ENCODE peak calls at places on chromosomes 16 and 17, in six cellular contexts. R is astrocyte of the cerebellum, E is DMS153, M is Daoy, J is mesenchymal stem cell, Q is amygdala. T is an unnamed sample.

GRCh38 chr17:39536468-39536867 is 71.3 kb downstream of the NEUROD2 start:
- DNase-seq in R (no peak), E (no peak), M (no peak), J (no peak), Q (no peak), T (no peak)

GRCh38 chr16:3774156-3774767 is 56.9 kb upstream of the TRAP1 start:
- DNase-seq in R (no peak), E (no peak), M (no peak), J (no peak), Q (no peak), T (no peak)

GRCh38 chr17:48755346-48755745 is 26.8 kb upstream of the HOXB13 start:
- DNase-seq in R (no peak), E (no peak), M (no peak), J (no peak), Q (no peak), T (no peak)

GRCh38 chr16:53043986-53044571 is 8.6 kb downstream of the CHD9NB start:
- DNase-seq in R (no peak), E (no peak), M (no peak), J (no peak), Q (no peak), T (no peak)

GRCh38 chr16:16197331-16197730 is 26.0 kb downstream of the ABCC6 start:
- DNase-seq in R (no peak), E (no peak), M (no peak), J (no peak), Q (no peak), T (no peak)

GRCh38 chr17:10021239-10021638 is 116.2 kb upstream of the RCVRN start:
- DNase-seq in R (no peak), E (no peak), M (no peak), J (peak; percentile 73), Q (no peak), T (no peak)

GRCh38 chr16:70696368-70696767 is 10.5 kb upstream of the MTSS2 start:
- DNase-seq in R (no peak), E (no peak), M (no peak), J (no peak), Q (no peak), T (no peak)

GRCh38 chr17:63834431-63835166 is 7.1 kb upstream of the FTSJ3 start:
- DNase-seq in R (no peak), E (peak; percentile 12), M (peak; percentile 90), J (peak; percentile 89), Q (peak; percentile 45), T (peak; percentile 92)

GRCh38 chr16:3138823-3139426 is 4.1 kb downstream of the ZNF213 start:
- DNase-seq in R (no peak), E (no peak), M (no peak), J (no peak), Q (no peak), T (no peak)

GRCh38 chr17:82644148-82644547 is 4.1 kb downstream of the WDR45B start:
- DNase-seq in R (no peak), E (no peak), M (no peak), J (no peak), Q (no peak), T (no peak)

GRCh38 chr17:43958953-43959352 is 5.2 kb upstream of the PYY start:
- DNase-seq in R (no peak), E (no peak), M (no peak), J (peak; percentile 24), Q (no peak), T (no peak)

GRCh38 chr17:78780852-78781338 is 1.2 kb downstream of the CYTH1 start:
- DNase-seq in R (no peak), E (no peak), M (no peak), J (no peak), Q (no peak), T (no peak)

GRCh38 chr17:40099627-40100418 is 566 bp downstream of the NR1D1 start:
- DNase-seq in R (no peak), E (no peak), M (peak; percentile 46), J (no peak), Q (no peak), T (no peak)

GRCh38 chr17:56595831-56596740 is 2.6 kb downstream of the NOG start:
- DNase-seq in R (no peak), E (no peak), M (peak; percentile 47), J (peak; percentile 34), Q (no peak), T (peak; percentile 21)

GRCh38 chr17:6178959-6179358 is 108.8 kb downstream of the WSCD1 start:
- DNase-seq in R (no peak), E (no peak), M (no peak), J (no peak), Q (no peak), T (peak; percentile 78)

GRCh38 chr17:32114536-32114935 is 27.8 kb upstream of the RHOT1 start:
- DNase-seq in R (no peak), E (no peak), M (no peak), J (no peak), Q (no peak), T (no peak)

GRCh38 chr17:8375738-8376259 is 705 bp downstream of the KRABD2 start:
- DNase-seq in R (no peak), E (no peak), M (no peak), J (no peak), Q (no peak), T (peak; percentile 55)

GRCh38 chr17:6254036-6254435 is 180.9 kb downstream of the AIPL1 start:
- DNase-seq in R (peak; percentile 28), E (no peak), M (peak; percentile 46), J (no peak), Q (no peak), T (peak; percentile 56)

GRCh38 chr16:10601444-10602401 is 21.3 kb upstream of the EMP2 start:
- DNase-seq in R (no peak), E (no peak), M (no peak), J (no peak), Q (no peak), T (no peak)

GRCh38 chr17:80892019-80892855 is 99.4 kb upstream of the CHMP6 start:
- DNase-seq in R (peak; percentile 95), E (no peak), M (peak; percentile 81), J (peak; percentile 99), Q (peak; percentile 47), T (peak; percentile 99)

GRCh38 chr17:75573994-75574393 is 13.6 kb upstream of the MYO15B start:
- DNase-seq in R (no peak), E (no peak), M (no peak), J (no peak), Q (no peak), T (no peak)

T was measured in dermis blood vessel endothelial cell.